ENCODE peak calls at places on chromosomes 5 and 9, in ten cellular contexts. R, Q, X, Z, I, N, J, H, T and V are unnamed samples.

GRCh38 chr9:129183495-129184308 is 5.6 kb upstream of the IER5L start:
- DNase-seq in Q (no peak), R (no peak), I (no peak), N (no peak), J (no peak), T (no peak), X (no peak), H (no peak), Z (peak; percentile 18), V (no peak)

GRCh38 chr5:19986806-19987205 is 1.2 kb downstream of the CDH18 start:
- DNase-seq in T (no peak), X (no peak), R (no peak), I (no peak), N (no peak), H (no peak), J (no peak), Z (no peak), Q (no peak), V (no peak)

GRCh38 chr5:1540166-1540565 is 16.4 kb upstream of the LPCAT1 start:
- DNase-seq in X (no peak), R (no peak), I (no peak), T (no peak), Z (no peak), N (no peak), H (no peak), J (no peak), Q (no peak), V (no peak)

GRCh38 chr5:7392401-7393024 is 3.4 kb upstream of the ADCY2 start:
- DNase-seq in Q (peak; percentile 61), X (peak; percentile 43), T (no peak), R (no peak), I (no peak), Z (peak; percentile 29), J (peak; percentile 4), N (peak; percentile 5), H (no peak), V (peak; percentile 51)

GRCh38 chr9:37988041-37988440 is 81.0 kb downstream of the SHB start:
- DNase-seq in T (no peak), N (no peak), H (no peak), J (no peak), I (no peak), Q (no peak), R (no peak), Z (no peak), X (no peak), V (no peak)

GRCh38 chr5:68534131-68534940 is 318.8 kb downstream of the PIK3R1 start:
- DNase-seq in H (peak; percentile 51), Z (peak; percentile 51), R (no peak), I (no peak), J (peak; percentile 81), Q (peak; percentile 51), T (no peak), X (no peak), N (no peak), V (peak; percentile 33)

GRCh38 chr9:116506685-116507084 is 180.4 kb upstream of the TRIM32 start:
- DNase-seq in N (peak; percentile 84), R (no peak), T (no peak), I (no peak), H (no peak), Q (no peak), J (no peak), X (no peak), Z (peak; percentile 83), V (peak; percentile 13)

GRCh38 chr5:14937277-14937676 is 65.7 kb upstream of the ANKH start:
- DNase-seq in T (no peak), N (no peak), I (no peak), R (no peak), Q (no peak), Z (no peak), H (no peak), J (no peak), X (no peak), V (no peak)

GRCh38 chr5:93916872-93917271 is 175.5 kb upstream of the POU5F2 start:
- DNase-seq in N (no peak), Q (no peak), H (no peak), T (no peak), R (no peak), X (no peak), J (no peak), Z (no peak), I (no peak), V (no peak)

GRCh38 chr5:14714706-14715105 is 50.2 kb downstream of the OTULIN start:
- DNase-seq in N (peak; percentile 27), X (no peak), Q (no peak), Z (peak; percentile 73), T (no peak), I (no peak), H (no peak), J (no peak), R (no peak), V (peak; percentile 30)

GRCh38 chr5:68587181-68587580 is 371.6 kb downstream of the PIK3R1 start:
- DNase-seq in N (no peak), T (no peak), Q (peak; percentile 21), I (no peak), J (no peak), Z (no peak), R (no peak), H (no peak), X (no peak), V (no peak)

GRCh38 chr5:110288766-110289165 is 437.7 kb downstream of the TMEM232 start:
- DNase-seq in J (no peak), X (no peak), Z (no peak), I (no peak), R (no peak), T (no peak), N (peak; percentile 81), Q (peak; percentile 92), H (no peak), V (peak; percentile 6)

GRCh38 chr5:22431840-22432239 is 421.3 kb downstream of the CDH12 start:
- DNase-seq in T (no peak), I (no peak), H (no peak), N (peak; percentile 35), X (no peak), Q (no peak), R (no peak), Z (no peak), J (no peak), V (peak; percentile 43)